ENCODE peak calls at places on chromosome 4, in ten cellular contexts. P is tibial artery; N is HAP-1; X is mesenchymal stem cell; Y is HepG2; F is stomach; C is OCI-LY7; O is CD8-positive, alpha-beta memory T cell; Z is BE2C; E is adipocyte. R is an unnamed sample.

GRCh38 chr4:152036626-152037025 is 275.8 kb upstream of the GATB start:
- DNase-seq in C (no peak), E (no peak), X (no peak), Y (no peak), Z (no peak), O (no peak), F (no peak), P (no peak), N (no peak), R (no peak)

GRCh38 chr4:99815597-99816011 is 1.0 kb upstream of the DAPP1 start:
- DNase-seq in Z (no peak), X (peak; percentile 7), P (no peak), E (no peak), F (peak; percentile 77), Y (peak; percentile 20), N (no peak), O (no peak), C (peak; percentile 60), R (no peak)

GRCh38 chr4:158253350-158253980 is 43.2 kb downstream of the TMEM144 start:
- DNase-seq in F (peak; percentile 35), Y (peak; percentile 53), Z (peak; percentile 55), E (peak; percentile 90), X (peak; percentile 55), C (peak; percentile 65), O (no peak), N (peak; percentile 77), P (no peak), R (peak; percentile 15)

GRCh38 chr4:180197471-180197870 is 2045.7 kb upstream of the TENM3 start:
- DNase-seq in Z (peak; percentile 45), N (no peak), P (no peak), E (peak; percentile 45), X (no peak), C (no peak), F (no peak), O (no peak), Y (no peak), R (no peak)

GRCh38 chr4:119841361-119841760 is 212.8 kb upstream of the PDE5A start:
- DNase-seq in F (no peak), X (no peak), N (no peak), Z (no peak), C (no peak), Y (no peak), O (no peak), P (no peak), E (no peak), R (no peak)

GRCh38 chr4:176778063-176778462 is 14.7 kb downstream of the VEGFC start:
- DNase-seq in E (peak; percentile 83), Y (no peak), C (no peak), X (peak; percentile 73), O (no peak), N (no peak), F (no peak), Z (no peak), P (no peak), R (no peak)

GRCh38 chr4:105895609-105896460 is 564 bp downstream of the NPNT start:
- DNase-seq in N (peak; percentile 59), P (peak; percentile 77), X (peak; percentile 46), F (no peak), O (no peak), C (no peak), E (peak; percentile 41), Y (no peak), Z (peak; percentile 29), R (no peak)

GRCh38 chr4:14196141-14196540 is 568.6 kb upstream of the BOD1L1 start:
- DNase-seq in P (no peak), C (no peak), E (peak; percentile 77), Z (no peak), F (peak; percentile 61), X (peak; percentile 67), Y (no peak), O (no peak), N (peak; percentile 29), R (no peak)

GRCh38 chr4:185270885-185271284 is 61.5 kb downstream of the SNX25 start:
- DNase-seq in P (no peak), Y (no peak), O (no peak), F (no peak), X (no peak), Z (no peak), N (no peak), E (no peak), C (no peak), R (no peak)

DNA sequence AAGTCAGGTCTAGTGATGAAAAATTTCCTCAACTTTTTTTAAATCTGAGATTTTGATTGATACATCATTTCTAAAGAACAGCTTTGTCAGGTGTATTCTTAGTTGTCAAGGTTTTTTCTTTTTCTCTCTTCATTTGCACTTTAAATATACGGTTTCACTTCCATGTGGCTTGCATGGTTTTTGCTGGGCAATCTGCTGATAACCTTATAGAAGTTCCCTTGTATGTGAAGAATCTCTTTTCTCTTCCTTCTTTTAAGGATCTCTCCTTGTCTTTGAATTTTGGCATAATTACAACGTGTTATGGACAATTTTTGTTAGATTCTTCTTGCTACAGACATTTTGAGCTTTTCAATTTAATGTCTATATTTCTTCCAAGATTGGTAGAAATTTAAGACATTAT is 76.4 kb downstream of the ZNF721 start:
- DNase-seq in X (no peak), Y (no peak), N (no peak), O (no peak), C (no peak), Z (no peak), P (no peak), E (no peak), F (no peak), R (no peak)
- H3K9me3 ChIP-seq in X (peaks cover 93% of the 10 kb centered on the region), Y (peaks cover 88% of the 10 kb centered on the region), N (peaks cover 2% of the 10 kb centered on the region), O (peaks cover 54% of the 10 kb centered on the region), C (peaks cover 38% of the 10 kb centered on the region), Z (no peaks in the 10 kb centered on the region), P (peaks cover 89% of the 10 kb centered on the region), E (peaks cover 100% of the 10 kb centered on the region), F (peaks cover 94% of the 10 kb centered on the region), R (peaks cover 69% of the 10 kb centered on the region)

GRCh38 chr4:2870098-2870497 is 26.5 kb downstream of the ADD1 start:
- DNase-seq in C (no peak), N (no peak), Z (no peak), E (no peak), X (no peak), P (no peak), O (no peak), F (no peak), Y (no peak), R (no peak)
- H3K4me1 ChIP-seq in C (peaks cover 6% of the 10 kb centered on the region), N (peaks cover 24% of the 10 kb centered on the region), Z (peaks cover 43% of the 10 kb centered on the region), E (peaks cover 76% of the 10 kb centered on the region), X (peaks cover 21% of the 10 kb centered on the region), P (peaks cover 34% of the 10 kb centered on the region), O (peaks cover 37% of the 10 kb centered on the region), F (peaks cover 73% of the 10 kb centered on the region), Y (peaks cover 89% of the 10 kb centered on the region), R (peaks cover 69% of the 10 kb centered on the region)

GRCh38 chr4:4664234-4664633 is 122.4 kb upstream of the STX18 start:
- DNase-seq in Z (no peak), P (no peak), O (no peak), N (no peak), Y (no peak), X (no peak), C (no peak), F (no peak), E (no peak), R (no peak)

GRCh38 chr4:4668355-4669210 is 126.7 kb upstream of the STX18 start:
- DNase-seq in P (no peak), Y (no peak), Z (no peak), O (no peak), F (no peak), E (no peak), N (no peak), X (peak; percentile 32), C (no peak), R (no peak)

GRCh38 chr4:4666187-4666586 is 124.3 kb upstream of the STX18 start:
- DNase-seq in F (no peak), E (no peak), C (no peak), P (no peak), N (no peak), X (no peak), Z (no peak), O (no peak), Y (no peak), R (no peak)

GRCh38 chr4:4667643-4668081 is 125.8 kb upstream of the STX18 start:
- DNase-seq in C (no peak), O (no peak), P (no peak), Z (no peak), N (peak; percentile 41), F (no peak), X (no peak), E (no peak), Y (no peak), R (no peak)

GRCh38 chr4:4666693-4667642 is 125.1 kb upstream of the STX18 start:
- DNase-seq in F (no peak), Z (no peak), P (no peak), E (peak; percentile 18), Y (no peak), C (no peak), X (peak; percentile 42), O (no peak), N (peak; percentile 38), R (no peak)
- H3K4me3 ChIP-seq in F (no peak overlapping the region), Z (no peak overlapping the region), P (no peak overlapping the region), E (peak overlapping the region; percentile 47), Y (no peak overlapping the region), C (no peak overlapping the region), X (peak overlapping the region; percentile 45), O (no peak overlapping the region), N (no peak overlapping the region), R (no peak overlapping the region)

DNA sequence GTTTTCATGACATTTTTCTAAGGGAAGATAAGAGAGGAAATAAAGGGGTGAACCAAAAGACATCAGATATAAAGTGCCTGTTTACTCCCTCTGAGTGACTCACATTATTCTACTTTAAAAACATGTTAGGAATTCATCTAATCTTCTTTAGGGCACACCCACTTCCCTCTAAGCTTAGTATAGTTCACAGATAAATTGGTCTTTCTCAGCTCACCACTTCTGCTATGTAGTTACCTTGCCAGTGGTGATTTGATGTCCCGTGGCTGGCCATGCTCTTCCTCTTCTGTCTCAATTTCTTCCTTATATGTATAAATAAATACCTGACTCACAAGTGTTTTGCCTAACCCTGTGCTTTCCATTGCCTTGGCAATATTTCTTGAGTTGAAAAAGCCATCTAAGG is 96.8 kb downstream of the PDLIM5 start:
- DNase-seq in P (no peak), F (no peak), C (no peak), Z (no peak), O (no peak), Y (peak; percentile 71), N (no peak), X (peak; percentile 86), E (peak; percentile 71), R (no peak)
- H3K9me3 ChIP-seq in P (no peaks in the 10 kb centered on the region), F (no peaks in the 10 kb centered on the region), C (no peaks in the 10 kb centered on the region), Z (no peaks in the 10 kb centered on the region), O (no peaks in the 10 kb centered on the region), Y (no peaks in the 10 kb centered on the region), N (no peaks in the 10 kb centered on the region), X (no peaks in the 10 kb centered on the region), E (no peaks in the 10 kb centered on the region), R (no peaks in the 10 kb centered on the region)

DNA sequence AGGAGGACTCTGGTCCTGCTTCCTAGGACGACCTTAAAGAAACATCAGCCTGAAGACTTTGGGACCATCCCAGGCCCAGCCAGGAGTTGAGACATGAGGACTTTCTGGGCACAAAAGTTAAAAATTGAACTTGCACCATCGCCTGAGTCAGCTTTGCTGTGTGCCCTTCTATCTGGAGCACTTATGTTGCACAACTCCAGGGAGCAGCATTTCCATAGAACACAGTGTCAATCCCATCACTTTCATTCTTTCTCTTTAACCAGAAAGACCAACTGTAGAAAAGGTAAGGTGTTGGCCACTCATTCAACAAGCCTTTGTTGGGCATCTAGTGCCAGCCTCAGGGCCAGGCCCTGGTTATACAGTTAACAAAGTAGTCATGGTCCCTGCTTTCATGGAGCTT is 8.6 kb upstream of the CLDN24 start:
- DNase-seq in O (no peak), E (no peak), F (no peak), X (no peak), N (no peak), C (no peak), Z (no peak), Y (no peak), P (no peak), R (no peak)
- H3K4me1 ChIP-seq in O (no peaks in the 10 kb centered on the region), E (peaks cover 30% of the 10 kb centered on the region), F (no peaks in the 10 kb centered on the region), X (peaks cover 7% of the 10 kb centered on the region), N (peaks cover 9% of the 10 kb centered on the region), C (no peaks in the 10 kb centered on the region), Z (peaks cover 3% of the 10 kb centered on the region), Y (peaks cover 40% of the 10 kb centered on the region), P (no peaks in the 10 kb centered on the region), R (no peaks in the 10 kb centered on the region)

GRCh38 chr4:6781561-6781960 is 966 bp upstream of the KIAA0232 start:
- DNase-seq in F (no peak), E (no peak), Y (no peak), Z (no peak), P (no peak), X (no peak), N (no peak), C (peak; percentile 26), O (no peak), R (no peak)
- H3K4me3 ChIP-seq in F (peak overlapping the region; percentile 100), E (peak overlapping the region; percentile 80), Y (peak overlapping the region; percentile 81), Z (peak overlapping the region; percentile 58), P (peak overlapping the region; percentile 91), X (peak overlapping the region; percentile 80), N (peak overlapping the region; percentile 39), C (peak overlapping the region; percentile 95), O (peak overlapping the region; percentile 29), R (no peak overlapping the region)